ENCODE peak calls at places on chromosomes 4 and X, in four cellular contexts. C is GM23248, E is H9, G is AG20443. R is an unnamed sample.

GRCh38 chr4:133316874-133317273 is 167.8 kb downstream of the PCDH10 start:
- DNase-seq in C (peak; percentile 2), E (no peak), G (no peak), R (peak; percentile 1)

GRCh38 chrX:139158256-139158655 is 372.3 kb upstream of the F9 start:
- DNase-seq in C (no peak), E (no peak), G (no peak), R (no peak)

GRCh38 chr4:184699941-184700340 is 34.0 kb downstream of the CENPU start:
- DNase-seq in C (peak; percentile 14), E (no peak), G (peak; percentile 45), R (no peak)

GRCh38 chrX:74514384-74514783 is 93.1 kb downstream of the SLC16A2 start:
- DNase-seq in C (no peak), E (no peak), G (no peak), R (no peak)

GRCh38 chr4:113540859-113541258 is 220.7 kb downstream of the CAMK2D start:
- DNase-seq in C (peak; percentile 50), E (no peak), G (no peak), R (no peak)

GRCh38 chr4:3783691-3784306 is 17.6 kb downstream of the ADRA2C start:
- DNase-seq in C (peak; percentile 48), E (peak; percentile 77), G (peak; percentile 50), R (peak; percentile 17)

GRCh38 chr4:147765121-147765521 is 33.2 kb downstream of the ARHGAP10 start:
- DNase-seq in C (no peak), E (no peak), G (no peak), R (no peak)

GRCh38 chrX:135389717-135390116 is 32.0 kb upstream of the SMIM10L2A start:
- DNase-seq in C (peak; percentile 6), E (no peak), G (no peak), R (no peak)

GRCh38 chr4:2715426-2715825 is 40.7 kb downstream of the TNIP2 start:
- DNase-seq in C (no peak), E (no peak), G (no peak), R (no peak)

R was measured in MG63.